ENCODE peak calls at places on chromosome 2, in nine cellular contexts. I is D341Med; F is NCI-H1436; S is HFFc6; M is astrocyte of the spinal cord; R is nephron progenitor cell; P is EH; H is stimulated activated CD4-positive, alpha-beta T cell treated with anti-CD3 and anti-CD28 coated beads, Interleukin-15, amount 100 ng/mL, for 1 hour; A is HT1080. Q is an unnamed sample.

GRCh38 chr2:113124984-113125855 is 2.2 kb upstream of the IL1RN start:
- DNase-seq in I (no peak), F (no peak), S (peak), M (no peak), R (no peak), P (peak), H (no peak), A (no peak), Q (no peak)

GRCh38 chr2:222794585-222795579 is 66.0 kb upstream of the ACSL3 start:
- DNase-seq in I (no peak), F (no peak), S (no peak), M (no peak), R (no peak), P (no peak), H (no peak), A (no peak), Q (no peak)

GRCh38 chr2:126513033-126513432 is 142.9 kb upstream of the GYPC start:
- DNase-seq in I (no peak), F (no peak), S (no peak), M (no peak), R (no peak), P (peak), H (no peak), A (peak), Q (no peak)

GRCh38 chr2:214995409-214995808 is 143.0 kb downstream of the ABCA12 start:
- DNase-seq in I (no peak), F (no peak), S (no peak), M (no peak), R (no peak), P (no peak), H (no peak), A (no peak), Q (no peak)

GRCh38 chr2:152826880-152827279 is 108.5 kb downstream of the ARL6IP6 start:
- DNase-seq in I (no peak), F (no peak), S (peak), M (peak), R (no peak), P (peak), H (no peak), A (peak), Q (no peak)

GRCh38 chr2:23324281-23324680 is 60.7 kb upstream of the KLHL29 start:
- DNase-seq in I (no peak), F (no peak), S (no peak), M (no peak), R (no peak), P (peak), H (no peak), A (no peak), Q (no peak)

GRCh38 chr2:142877265-142877756 is at the start of gene KYNU:
- DNase-seq in I (no peak), F (no peak), S (no peak), M (no peak), R (no peak), P (no peak), H (no peak), A (peak), Q (no peak)

GRCh38 chr2:46689993-46690392 is 210.6 kb downstream of the TMEM247 start:
- DNase-seq in I (no peak), F (no peak), S (peak), M (no peak), R (no peak), P (peak), H (no peak), A (no peak), Q (no peak)

GRCh38 chr2:142781146-142781545 is 96.3 kb upstream of the KYNU start:
- DNase-seq in I (no peak), F (no peak), S (no peak), M (no peak), R (no peak), P (no peak), H (no peak), A (no peak), Q (no peak)

GRCh38 chr2:17086990-17087389 is 421.4 kb upstream of the CYRIA start:
- DNase-seq in I (no peak), F (no peak), S (no peak), M (no peak), R (no peak), P (no peak), H (no peak), A (no peak), Q (no peak)

GRCh38 chr2:9105601-9106337 is 100.8 kb upstream of the ASAP2 start:
- DNase-seq in I (no peak), F (no peak), S (no peak), M (no peak), R (no peak), P (no peak), H (no peak), A (no peak), Q (no peak)

GRCh38 chr2:20633794-20634259 is 17.1 kb downstream of the HS1BP3 start:
- DNase-seq in I (no peak), F (no peak), S (no peak), M (no peak), R (no peak), P (no peak), H (no peak), A (no peak), Q (no peak)

GRCh38 chr2:239028253-239028619 is 180.4 kb downstream of the TWIST2 start:
- DNase-seq in I (no peak), F (no peak), S (no peak), M (no peak), R (no peak), P (no peak), H (no peak), A (no peak), Q (no peak)

GRCh38 chr2:151379191-151379590 is 21.8 kb downstream of the TNFAIP6 start:
- DNase-seq in I (no peak), F (no peak), S (no peak), M (peak), R (no peak), P (no peak), H (no peak), A (no peak), Q (no peak)

GRCh38 chr2:86764661-86765307 is 25.9 kb downstream of the CD8A start:
- DNase-seq in I (peak), F (peak), S (peak), M (peak), R (peak), P (peak), H (no peak), A (peak), Q (no peak)

GRCh38 chr2:151823651-151824050 is 4.6 kb downstream of the ARL5A start:
- DNase-seq in I (no peak), F (no peak), S (no peak), M (peak), R (no peak), P (no peak), H (no peak), A (no peak), Q (no peak)

GRCh38 chr2:36277146-36277808 is 78.3 kb upstream of the CRIM1 start:
- DNase-seq in I (no peak), F (no peak), S (peak), M (peak), R (no peak), P (peak), H (no peak), A (peak), Q (no peak)

GRCh38 chr2:19617251-19617650 is 258.8 kb upstream of the OSR1 start:
- DNase-seq in I (no peak), F (no peak), S (no peak), M (no peak), R (no peak), P (no peak), H (no peak), A (peak), Q (no peak)

GRCh38 chr2:177543007-177543760 is 150.6 kb downstream of the AGPS start:
- DNase-seq in I (no peak), F (no peak), S (peak), M (peak), R (no peak), P (peak), H (no peak), A (peak), Q (no peak)

GRCh38 chr2:25262288-25262687 is 79.4 kb downstream of the DNMT3A start:
- DNase-seq in I (no peak), F (no peak), S (no peak), M (no peak), R (no peak), P (no peak), H (no peak), A (no peak), Q (no peak)

GRCh38 chr2:236584521-236585384 is 15.1 kb downstream of the ACKR3 start:
- DNase-seq in I (no peak), F (no peak), S (no peak), M (no peak), R (no peak), P (no peak), H (no peak), A (no peak), Q (no peak)

GRCh38 chr2:174145827-174146226 is 102.5 kb downstream of the OLA1 start:
- DNase-seq in I (no peak), F (no peak), S (no peak), M (no peak), R (no peak), P (peak), H (no peak), A (peak), Q (peak)

GRCh38 chr2:158319269-158319668 is 137.3 kb downstream of the CCDC148 start:
- DNase-seq in I (no peak), F (no peak), S (no peak), M (no peak), R (no peak), P (no peak), H (no peak), A (no peak), Q (no peak)

GRCh38 chr2:188798159-188798558 is 176.0 kb upstream of the COL3A1 start:
- DNase-seq in I (no peak), F (no peak), S (no peak), M (peak), R (no peak), P (peak), H (no peak), A (no peak), Q (no peak)

GRCh38 chr2:15554525-15555218 is 6.5 kb downstream of the NBAS start:
- DNase-seq in I (no peak), F (no peak), S (no peak), M (peak), R (no peak), P (no peak), H (no peak), A (no peak), Q (no peak)

GRCh38 chr2:127645395-127646291 is at the start of gene GPR17:
- DNase-seq in I (no peak), F (no peak), S (no peak), M (no peak), R (peak), P (no peak), H (no peak), A (no peak), Q (no peak)

GRCh38 chr2:76512421-76512820 is 801.7 kb upstream of the GCFC2 start:
- DNase-seq in I (no peak), F (no peak), S (no peak), M (no peak), R (no peak), P (no peak), H (no peak), A (no peak), Q (no peak)

GRCh38 chr2:127984551-127984950 is 43.3 kb downstream of the SAP130 start:
- DNase-seq in I (no peak), F (no peak), S (no peak), M (no peak), R (no peak), P (peak), H (no peak), A (peak), Q (no peak)

GRCh38 chr2:153133716-153134115 is 344.8 kb downstream of the RPRM start:
- DNase-seq in I (no peak), F (no peak), S (no peak), M (no peak), R (no peak), P (no peak), H (no peak), A (no peak), Q (no peak)

GRCh38 chr2:223508372-223508771 is 93.8 kb downstream of the SCG2 start:
- DNase-seq in I (no peak), F (no peak), S (peak), M (no peak), R (no peak), P (peak), H (no peak), A (no peak), Q (no peak)

GRCh38 chr2:96233880-96234316 is 25.3 kb upstream of the STARD7 start:
- DNase-seq in I (no peak), F (no peak), S (no peak), M (no peak), R (no peak), P (no peak), H (no peak), A (no peak), Q (no peak)

GRCh38 chr2:171522057-171522803 is at the start of gene CYBRD1:
- DNase-seq in I (peak), F (no peak), S (peak), M (peak), R (peak), P (peak), H (no peak), A (peak), Q (peak)

GRCh38 chr2:188623995-188624643 is 332.4 kb downstream of the GULP1 start:
- DNase-seq in I (no peak), F (no peak), S (no peak), M (peak), R (no peak), P (peak), H (no peak), A (peak), Q (no peak)

GRCh38 chr2:239269173-239269865 is 131.5 kb downstream of the HDAC4 start:
- DNase-seq in I (no peak), F (no peak), S (no peak), M (no peak), R (no peak), P (no peak), H (no peak), A (no peak), Q (peak)

GRCh38 chr2:17547237-17547636 is 6.7 kb downstream of the VSNL1 start:
- DNase-seq in I (no peak), F (no peak), S (no peak), M (no peak), R (no peak), P (no peak), H (no peak), A (no peak), Q (no peak)

GRCh38 chr2:128578406-128579385 is 260.0 kb upstream of the HS6ST1 start:
- DNase-seq in I (no peak), F (no peak), S (no peak), M (no peak), R (no peak), P (no peak), H (no peak), A (no peak), Q (no peak)

GRCh38 chr2:6356127-6356761 is 509.5 kb downstream of the CMPK2 start:
- DNase-seq in I (no peak), F (no peak), S (no peak), M (no peak), R (no peak), P (no peak), H (no peak), A (no peak), Q (no peak)

GRCh38 chr2:36878429-36878828 is 87.9 kb downstream of the STRN start:
- DNase-seq in I (no peak), F (no peak), S (no peak), M (no peak), R (no peak), P (no peak), H (no peak), A (no peak), Q (no peak)

GRCh38 chr2:237012021-237012420 is 73.7 kb upstream of the COPS8 start:
- DNase-seq in I (no peak), F (no peak), S (no peak), M (no peak), R (no peak), P (no peak), H (no peak), A (no peak), Q (no peak)

GRCh38 chr2:88452151-88452851 is at the start of gene FOXI3:
- DNase-seq in I (peak), F (no peak), S (no peak), M (no peak), R (peak), P (no peak), H (no peak), A (no peak), Q (peak)

Q was measured in NCI-H526.